ENCODE peak calls at places on chromosome 10, in five cellular contexts. A, P, Z, O and V are unnamed samples.

GRCh38 chr10:69904533-69904932 is 102.8 kb downstream of the COL13A1 start:
- DNase-seq in A (no peak), P (no peak), Z (no peak), O (no peak), V (no peak)

GRCh38 chr10:80497187-80498038 is 40.3 kb upstream of the SH2D4B start:
- DNase-seq in A (no peak), P (no peak), Z (no peak), O (peak), V (peak)

GRCh38 chr10:14712991-14713422 is 61.7 kb downstream of the FAM107B start:
- DNase-seq in A (no peak), P (peak), Z (no peak), O (no peak), V (peak)

GRCh38 chr10:70053212-70053895 is 708 bp downstream of the MACROH2A2 start:
- DNase-seq in A (no peak), P (no peak), Z (peak), O (no peak), V (no peak)

GRCh38 chr10:115539142-115539762 is 446.1 kb downstream of the ATRNL1 start:
- DNase-seq in A (no peak), P (no peak), Z (no peak), O (no peak), V (no peak)

GRCh38 chr10:33162248-33162575 is 172.3 kb downstream of the NRP1 start:
- DNase-seq in A (no peak), P (peak), Z (no peak), O (no peak), V (no peak)

GRCh38 chr10:121027390-121027789 is 176.2 kb downstream of the WDR11 start:
- DNase-seq in A (no peak), P (peak), Z (no peak), O (no peak), V (no peak)

GRCh38 chr10:29163746-29164145 is 125.1 kb upstream of the LYZL1 start:
- DNase-seq in A (peak), P (no peak), Z (no peak), O (no peak), V (peak)

GRCh38 chr10:73248259-73248724 is 1.2 kb upstream of the DNAJC9 start:
- DNase-seq in A (no peak), P (no peak), Z (no peak), O (peak), V (no peak)

GRCh38 chr10:73887038-73888015 is 13.0 kb upstream of the CAMK2G start:
- DNase-seq in A (peak), P (no peak), Z (no peak), O (no peak), V (peak)

GRCh38 chr10:75350791-75351190 is 50.8 kb downstream of the ZNF503 start:
- DNase-seq in A (peak), P (no peak), Z (no peak), O (no peak), V (peak)

GRCh38 chr10:20276127-20276979 is 460.1 kb downstream of the PLXDC2 start:
- DNase-seq in A (no peak), P (peak), Z (no peak), O (no peak), V (no peak)

GRCh38 chr10:51699145-51699474 is 285 bp downstream of the CSTF2T start:
- DNase-seq in A (no peak), P (no peak), Z (no peak), O (no peak), V (no peak)

GRCh38 chr10:72910705-72911104 is 17.2 kb downstream of the OIT3 start:
- DNase-seq in A (no peak), P (no peak), Z (no peak), O (no peak), V (no peak)

GRCh38 chr10:117615649-117616048 is 73.1 kb downstream of the EMX2 start:
- DNase-seq in A (no peak), P (no peak), Z (no peak), O (no peak), V (no peak)

GRCh38 chr10:70542565-70542938 is 60.0 kb downstream of the PRF1 start:
- DNase-seq in A (no peak), P (no peak), Z (no peak), O (no peak), V (peak)

GRCh38 chr10:71068811-71069411 is 143.5 kb upstream of the UNC5B start:
- DNase-seq in A (peak), P (no peak), Z (no peak), O (no peak), V (peak)

GRCh38 chr10:114489521-114490310 is 85.4 kb upstream of the AFAP1L2 start:
- DNase-seq in A (no peak), P (peak), Z (no peak), O (no peak), V (no peak)

GRCh38 chr10:6204341-6205191 is 1.8 kb downstream of the PFKFB3 start:
- DNase-seq in A (no peak), P (no peak), Z (peak), O (no peak), V (peak)

GRCh38 chr10:132382231-132382922 is 14.6 kb upstream of the PWWP2B start:
- DNase-seq in A (no peak), P (no peak), Z (no peak), O (no peak), V (no peak)

GRCh38 chr10:132381726-132382125 is 15.3 kb upstream of the PWWP2B start:
- DNase-seq in A (no peak), P (no peak), Z (no peak), O (no peak), V (no peak)

GRCh38 chr10:132384618-132385510 is 12.1 kb upstream of the PWWP2B start:
- DNase-seq in A (no peak), P (no peak), Z (no peak), O (no peak), V (no peak)

GRCh38 chr10:132383026-132383565 is 13.9 kb upstream of the PWWP2B start:
- DNase-seq in A (no peak), P (no peak), Z (no peak), O (no peak), V (no peak)

DNA sequence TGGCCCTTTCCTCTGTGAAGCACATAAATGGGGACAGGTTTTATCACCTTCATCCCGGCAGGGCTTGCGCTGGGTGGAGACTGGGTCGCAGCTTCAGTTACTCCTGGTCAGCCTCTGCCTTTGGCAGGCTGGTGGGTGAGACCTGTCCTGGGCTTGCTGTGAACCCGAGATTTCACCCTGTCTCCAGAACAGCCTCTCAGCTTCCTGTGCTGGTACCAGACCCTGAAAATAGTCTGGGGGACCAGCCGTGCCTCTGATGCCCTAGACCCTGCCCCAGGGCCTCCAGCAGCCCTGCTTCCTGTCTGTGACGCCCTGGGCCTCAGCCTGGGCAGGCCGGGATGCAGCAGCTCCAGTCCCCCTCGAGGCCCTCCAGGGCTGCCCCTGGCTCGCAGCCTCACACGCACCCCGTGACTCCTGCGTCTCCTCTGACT is 13.2 kb upstream of the PWWP2B start:
- DNase-seq in A (no peak), P (no peak), Z (no peak), O (no peak), V (no peak)
- TF ChIP-seq MAFK in A (no peak), P (no peak), Z (no peak), O (no peak), V (no peak)

GRCh38 chr10:127815147-127815546 is 77.6 kb downstream of the CLRN3 start:
- DNase-seq in A (no peak), P (no peak), Z (no peak), O (no peak), V (no peak)

DNA sequence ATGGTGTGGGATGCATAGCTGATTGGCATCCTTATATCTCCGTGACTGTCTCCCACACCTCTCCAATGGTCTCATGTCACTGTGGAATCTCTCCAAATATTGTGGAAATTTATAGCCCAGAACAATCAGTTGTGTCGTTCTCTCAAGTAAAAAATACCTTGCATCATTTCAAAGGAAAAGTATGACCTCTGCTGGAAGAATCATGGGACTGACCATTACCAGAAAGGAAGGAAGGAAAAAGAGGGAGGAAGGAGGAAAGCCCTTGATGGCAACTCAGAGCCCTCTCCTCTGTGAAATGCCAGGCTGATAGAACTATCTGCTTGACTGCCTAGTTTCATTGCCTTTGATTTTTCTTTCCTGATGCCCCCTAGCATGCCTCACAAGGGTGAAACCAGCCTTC is 76.3 kb downstream of the FOXI2 start:
- DNase-seq in A (no peak), P (no peak), Z (no peak), O (no peak), V (no peak)
- TF ChIP-seq MAFK in A (no peak), P (no peak), Z (no peak), O (no peak), V (no peak)

GRCh38 chr10:4102802-4103344 is 317.9 kb upstream of the KLF6 start:
- DNase-seq in A (no peak), P (no peak), Z (no peak), O (no peak), V (no peak)
- TF ChIP-seq MAFK in A (no peak), P (no peak), Z (no peak), O (no peak), V (no peak)

GRCh38 chr10:129032626-129033353 is 434.3 kb upstream of the MGMT start:
- DNase-seq in A (no peak), P (no peak), Z (no peak), O (no peak), V (no peak)

GRCh38 chr10:129033790-129034272 is 433.2 kb upstream of the MGMT start:
- DNase-seq in A (no peak), P (no peak), Z (no peak), O (peak), V (no peak)

GRCh38 chr10:129033354-129033729 is 433.7 kb upstream of the MGMT start:
- DNase-seq in A (no peak), P (no peak), Z (no peak), O (no peak), V (no peak)

GRCh38 chr10:129038490-129039011 is 428.5 kb upstream of the MGMT start:
- DNase-seq in A (no peak), P (no peak), Z (no peak), O (no peak), V (no peak)

GRCh38 chr10:129035052-129035805 is 431.8 kb upstream of the MGMT start:
- DNase-seq in A (no peak), P (no peak), Z (no peak), O (no peak), V (no peak)
- TF ChIP-seq MAFK in A (no peak), P (no peak), Z (no peak), O (no peak), V (no peak)

GRCh38 chr10:78641693-78642092 is 427.1 kb upstream of the ZMIZ1 start:
- DNase-seq in A (no peak), P (no peak), Z (no peak), O (no peak), V (no peak)
- TF ChIP-seq MAFK in A (no peak), P (no peak), Z (no peak), O (no peak), V (no peak)

DNA sequence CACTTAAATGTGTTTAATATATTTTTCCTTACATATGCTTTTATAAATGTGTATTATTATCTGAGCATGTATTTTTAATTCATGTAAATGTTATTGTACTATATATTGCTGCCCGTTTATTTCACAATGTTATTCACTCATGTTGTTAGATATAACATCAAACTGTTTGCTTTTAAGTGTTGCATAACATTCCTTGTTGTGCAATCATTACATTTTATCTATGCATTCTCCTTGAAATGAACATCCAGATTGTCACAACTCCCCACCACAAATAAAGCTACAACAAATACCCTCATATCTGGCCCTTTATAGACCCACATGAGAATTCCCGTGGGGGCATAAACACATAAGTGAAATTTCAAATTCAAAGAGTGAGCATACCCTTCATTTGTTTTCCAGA is 264.2 kb downstream of the HPSE2 start:
- DNase-seq in A (no peak), P (no peak), Z (no peak), O (no peak), V (peak)
- TF ChIP-seq MAFK in A (no peak), P (no peak), Z (no peak), O (no peak), V (no peak)